ENCODE peak calls at places on chromosomes 7 and 10, in eight cellular contexts. M is foreskin fibroblast, J is astrocyte, Y is Panc1, L is neural progenitor cell, X is mucosa of descending colon, G is uterus, T is brain microvascular endothelial cell. Z is an unnamed sample.

GRCh38 chr7:12692035-12692434 is 4.6 kb downstream of the ARL4A start:
- DNase-seq in J (no peak), L (no peak), T (no peak), G (no peak), M (no peak), Y (no peak), X (no peak), Z (no peak)

GRCh38 chr7:37920619-37921339 is at the start of gene EPDR1:
- DNase-seq in M (peak), Y (no peak), J (peak), G (peak), T (peak), X (peak), L (peak), Z (no peak)

GRCh38 chr7:120591-120991 is 71.8 kb upstream of the FAM20C start:
- DNase-seq in M (no peak), T (no peak), G (no peak), J (no peak), Y (no peak), L (peak), X (no peak), Z (no peak)

GRCh38 chr10:36670616-36671402 is 454.6 kb upstream of the ANKRD30A start:
- DNase-seq in T (no peak), Y (no peak), X (no peak), J (no peak), L (no peak), G (no peak), M (peak), Z (peak)

GRCh38 chr10:89633484-89633883 is 11.6 kb downstream of the PANK1 start:
- DNase-seq in Y (no peak), G (no peak), J (peak), M (peak), T (peak), X (no peak), L (no peak), Z (peak)

GRCh38 chr10:78359641-78360091 is 326.0 kb downstream of the RPS24 start:
- DNase-seq in M (no peak), X (no peak), T (no peak), G (peak), L (peak), Y (no peak), J (no peak), Z (peak)

GRCh38 chr10:73119457-73119856 is 9.2 kb downstream of the NUDT13 start:
- DNase-seq in Y (no peak), T (no peak), M (no peak), L (no peak), X (no peak), G (no peak), J (no peak), Z (no peak)

GRCh38 chr10:90871761-90872647 is at the start of gene RPP30:
- DNase-seq in J (peak), X (peak), M (peak), Y (peak), G (peak), L (peak), T (peak), Z (peak)

GRCh38 chr10:52775132-52775647 is 2.6 kb upstream of the MBL2 start:
- DNase-seq in T (no peak), X (no peak), J (no peak), G (no peak), M (no peak), Y (no peak), L (no peak), Z (no peak)

GRCh38 chr10:35007858-35008301 is 82.3 kb downstream of the CUL2 start:
- DNase-seq in T (no peak), Y (no peak), X (no peak), G (no peak), L (peak), J (peak), M (peak), Z (peak)

GRCh38 chr10:91901784-91902677 is 7.3 kb downstream of the FGFBP3 start:
- DNase-seq in L (no peak), X (no peak), T (peak), G (peak), Y (peak), M (peak), J (peak), Z (peak)

GRCh38 chr7:136325578-136325977 is 348.4 kb upstream of the MTPN start:
- DNase-seq in T (no peak), L (no peak), X (no peak), Y (no peak), M (no peak), J (no peak), G (no peak), Z (no peak)

DNA sequence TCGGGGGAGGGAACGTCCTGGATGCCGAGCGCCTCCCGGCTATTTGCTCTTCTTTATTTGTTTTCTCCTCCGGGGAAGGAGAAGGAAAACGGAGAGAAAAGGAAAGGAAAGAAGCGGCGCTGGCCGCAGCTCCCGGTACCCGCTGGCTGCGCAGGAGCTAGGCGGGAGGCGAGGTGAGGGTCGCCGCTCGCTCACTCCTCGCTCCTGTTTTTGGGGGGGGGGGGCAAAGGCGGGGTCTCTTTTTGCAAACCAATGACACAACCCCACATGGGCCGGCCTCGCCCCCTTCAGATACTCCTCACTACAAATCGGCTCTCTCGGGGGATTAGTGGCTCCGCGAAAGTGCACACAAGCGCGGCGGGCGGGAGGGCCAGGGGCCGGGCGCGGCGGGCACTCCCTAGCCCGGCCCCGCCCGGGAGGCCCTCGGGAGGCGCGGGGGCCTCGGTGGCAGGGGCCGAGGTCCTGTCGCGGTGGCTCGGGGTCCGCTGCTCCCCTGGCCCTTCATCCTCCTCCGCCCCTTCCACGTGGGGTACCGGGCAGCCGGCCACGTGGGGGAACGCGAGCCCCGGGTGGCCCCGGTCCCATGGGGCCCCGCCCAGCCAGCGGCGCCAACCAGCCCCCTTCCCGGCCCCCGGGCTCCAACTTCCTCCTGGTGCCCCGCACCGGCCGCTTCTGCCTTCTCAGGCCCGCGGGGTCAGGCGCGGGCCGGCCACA is 650 bp upstream of the CTBP2 start:
- DNase-seq in M (peak), X (peak), Y (no peak), L (peak), J (peak), T (peak), G (peak), Z (peak)
- TF ChIP-seq CTCF in M (no peak), X (no peak), Y (no peak), L (peak), J (no peak), T (peak), G (no peak), Z (no peak)

GRCh38 chr10:131746785-131747184 is 154.0 kb upstream of the PPP2R2D start:
- DNase-seq in M (no peak), G (no peak), Y (no peak), J (no peak), X (no peak), L (no peak), T (no peak), Z (no peak)

GRCh38 chr10:131747251-131747650 is 153.6 kb upstream of the PPP2R2D start:
- DNase-seq in X (no peak), L (no peak), J (no peak), Y (no peak), M (no peak), G (no peak), T (no peak), Z (no peak)

GRCh38 chr10:131746241-131746711 is 154.5 kb upstream of the PPP2R2D start:
- DNase-seq in Y (no peak), G (no peak), X (no peak), J (no peak), L (no peak), T (no peak), M (no peak), Z (no peak)

GRCh38 chr10:131744356-131744755 is 156.5 kb upstream of the PPP2R2D start:
- DNase-seq in X (no peak), T (no peak), L (no peak), J (no peak), M (no peak), Y (no peak), G (no peak), Z (no peak)

GRCh38 chr10:131745591-131745990 is 155.2 kb upstream of the PPP2R2D start:
- DNase-seq in T (no peak), G (no peak), M (no peak), J (no peak), L (no peak), X (no peak), Y (no peak), Z (no peak)
- H3K4me3 ChIP-seq in T (no peak), G (no peak), M (no peak), J (no peak), L (no peak), X (no peak), Y (no peak), Z (no peak)

GRCh38 chr10:61898435-61898778 is 3.1 kb upstream of the ARID5B start:
- DNase-seq in G (no peak), M (no peak), Y (no peak), T (no peak), L (no peak), J (no peak), X (no peak), Z (no peak)

GRCh38 chr10:61896854-61897661 is 4.4 kb upstream of the ARID5B start:
- DNase-seq in M (peak), Y (peak), G (peak), X (peak), T (peak), J (peak), L (peak), Z (peak)

GRCh38 chr10:61899663-61899996 is 1.9 kb upstream of the ARID5B start:
- DNase-seq in Y (no peak), L (no peak), M (no peak), J (no peak), T (no peak), X (no peak), G (no peak), Z (no peak)

GRCh38 chr10:61899045-61899444 is 2.5 kb upstream of the ARID5B start:
- DNase-seq in M (peak), G (no peak), J (peak), X (no peak), Y (no peak), L (no peak), T (peak), Z (peak)

DNA sequence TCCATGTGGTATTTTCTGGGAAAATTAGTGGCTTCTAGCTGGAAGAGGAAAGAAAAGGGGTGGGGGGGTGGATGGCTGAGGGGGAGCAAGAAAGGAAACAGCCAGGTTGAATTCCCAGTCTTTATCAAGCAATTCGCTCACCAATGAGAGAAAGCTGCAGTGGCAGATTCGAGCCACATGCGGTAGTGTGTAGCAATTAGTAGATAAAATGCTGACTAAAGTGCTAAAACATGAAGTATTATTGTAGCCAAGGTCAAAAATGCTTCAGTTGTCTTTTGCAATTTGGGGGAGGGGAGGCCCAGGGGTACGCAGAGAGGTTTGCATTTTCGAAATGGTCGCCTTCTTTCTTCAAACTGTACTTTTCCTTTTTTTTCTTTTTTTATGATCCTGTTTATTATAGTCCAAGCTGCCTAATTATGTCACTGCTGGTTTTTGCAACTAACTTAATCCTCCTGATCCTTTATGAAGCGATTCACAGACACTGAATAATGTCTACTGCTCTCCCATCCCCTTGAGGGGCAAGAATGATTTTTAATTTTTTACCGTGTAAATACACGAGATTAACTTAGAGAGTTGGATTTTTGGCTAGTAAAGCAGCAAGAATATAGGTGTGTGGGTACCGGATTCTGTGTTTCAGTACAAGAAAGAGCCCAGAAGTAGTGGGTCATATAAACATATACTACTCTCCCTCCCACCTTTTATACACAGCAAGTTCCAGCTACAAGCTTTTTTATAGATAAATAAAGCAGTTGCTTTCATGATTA is 3.6 kb upstream of the ARID5B start:
- DNase-seq in Y (no peak), J (peak), X (peak), G (peak), T (peak), L (peak), M (peak), Z (peak)
- TF ChIP-seq CTCF in Y (no peak), J (peak), X (peak), G (no peak), T (peak), L (peak), M (peak), Z (peak)

GRCh38 chr7:121278120-121279021 is 50.4 kb upstream of the WNT16 start:
- DNase-seq in J (peak), M (peak), Y (no peak), T (peak), X (no peak), L (no peak), G (no peak), Z (peak)
- H3K4me3 ChIP-seq in J (peak), M (no peak), Y (no peak), T (no peak), X (no peak), L (no peak), G (no peak), Z (no peak)

GRCh38 chr10:53808677-53809076 is 992.4 kb downstream of the PCDH15 start:
- DNase-seq in L (no peak), M (no peak), X (peak), J (no peak), Y (no peak), T (no peak), G (no peak), Z (no peak)
- TF ChIP-seq CTCF in L (peak), M (no peak), X (no peak), J (no peak), Y (peak), T (no peak), G (no peak), Z (no peak)

DNA sequence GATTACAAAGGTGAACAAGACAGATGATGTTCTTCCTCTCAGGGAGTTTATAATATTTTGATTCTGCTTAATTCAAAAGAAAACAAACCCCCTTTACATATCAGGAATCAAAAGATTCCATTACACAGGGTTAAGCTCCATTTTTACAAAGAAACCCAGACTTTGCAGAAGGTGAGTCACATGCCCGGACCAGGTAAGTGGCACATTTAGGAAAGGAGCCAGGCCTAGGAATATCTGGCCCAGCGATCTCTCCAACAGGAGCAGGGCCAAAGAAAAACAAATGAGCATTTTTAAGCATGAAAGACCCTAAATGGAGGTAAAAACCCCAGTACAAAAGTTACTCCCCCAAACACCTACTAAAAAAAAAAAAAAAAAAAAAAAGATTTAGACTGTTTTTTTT is 1.1 kb downstream of the STN1 start:
- DNase-seq in X (no peak), L (no peak), M (no peak), J (no peak), G (no peak), Y (no peak), T (no peak), Z (no peak)
- H3K4me3 ChIP-seq in X (no peak), L (peak), M (peak), J (peak), G (peak), Y (peak), T (peak), Z (peak)

DNA sequence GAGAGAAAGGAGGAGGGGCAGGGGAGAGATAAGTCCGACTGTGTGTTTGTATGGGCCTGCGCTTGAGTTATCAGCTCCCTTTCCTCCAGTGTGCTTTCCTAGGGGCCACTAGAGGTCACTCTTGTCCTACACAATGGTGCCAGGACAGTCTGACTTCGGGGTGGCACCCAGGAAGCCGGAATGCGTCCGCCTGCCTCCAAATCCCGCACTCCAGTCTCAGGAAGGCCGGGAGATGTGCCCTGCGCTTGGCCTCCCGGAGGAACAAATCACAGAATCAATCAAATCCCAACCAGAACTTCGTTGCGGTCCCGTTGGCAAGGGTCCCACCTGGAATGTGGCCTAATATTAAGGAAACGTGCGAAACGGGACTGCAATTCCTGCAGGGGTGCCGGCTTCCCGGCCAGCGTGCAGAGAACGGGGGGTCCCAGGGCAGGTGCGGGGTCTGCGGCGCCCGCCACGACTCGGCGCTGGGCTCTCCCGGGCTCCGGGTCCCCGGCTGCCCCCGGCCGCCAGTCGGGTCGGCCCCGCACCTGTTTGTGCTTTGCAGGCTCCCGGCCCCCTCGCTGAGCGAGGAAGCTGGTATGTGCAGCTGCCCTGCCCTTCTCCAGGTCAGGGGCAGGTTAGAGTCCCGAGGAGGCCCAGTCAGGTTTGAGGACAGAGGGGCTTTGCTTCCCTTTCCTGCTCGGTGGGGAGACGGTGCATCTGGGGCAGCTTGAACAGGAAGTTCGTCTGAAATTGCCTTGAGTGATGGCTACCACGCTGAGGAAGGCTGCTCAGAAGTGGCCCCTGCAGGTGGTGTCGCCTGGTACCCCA is 21.0 kb upstream of the HPS1 start:
- DNase-seq in M (peak), T (peak), G (peak), J (peak), X (peak), Y (peak), L (peak), Z (peak)
- TF ChIP-seq CTCF in M (peak), T (peak), G (peak), J (peak), X (peak), Y (peak), L (peak), Z (peak)

Z was measured in choroid plexus epithelial cell.